ENCODE peak calls at places on chromosomes 12 and 14, in eight cellular contexts. J is tibial artery; R is cerebellar nuclear complex; H is fibroblast of lung; D is HT-29; K is left cardiac atrium; F is left ventricle myocardium superior; V is naive thymus-derived CD8-positive, alpha-beta T cell. A is an unnamed sample.

GRCh38 chr12:57717846-57718640 is 20.5 kb downstream of the AGAP2 start:
- DNase-seq in J (no peak), R (no peak), H (no peak), D (no peak), K (no peak), F (no peak), V (no peak), A (no peak)

GRCh38 chr12:45729233-45730115 is at the start of gene ARID2:
- DNase-seq in J (peak; percentile 63), R (no peak), H (peak; percentile 81), D (peak; percentile 64), K (peak; percentile 70), F (peak; percentile 76), V (peak; percentile 62), A (peak; percentile 92)

GRCh38 chr12:92502417-92503028 is 200.3 kb upstream of the PLEKHG7 start:
- DNase-seq in J (no peak), R (peak; percentile 32), H (peak; percentile 24), D (peak; percentile 44), K (no peak), F (no peak), V (no peak), A (no peak)

GRCh38 chr14:99245541-99246511 is 26.2 kb downstream of the BCL11B start:
- DNase-seq in J (no peak), R (no peak), H (no peak), D (no peak), K (no peak), F (no peak), V (no peak), A (no peak)

GRCh38 chr14:75806247-75806876 is 145.3 kb downstream of the TTLL5 start:
- DNase-seq in J (no peak), R (no peak), H (no peak), D (no peak), K (no peak), F (no peak), V (no peak), A (no peak)

GRCh38 chr14:55129428-55130193 is 559 bp downstream of the LGALS3 start:
- DNase-seq in J (peak; percentile 79), R (no peak), H (peak; percentile 59), D (peak; percentile 56), K (peak; percentile 78), F (peak; percentile 83), V (no peak), A (peak; percentile 93)

GRCh38 chr12:70040141-70040540 is 203.1 kb upstream of the CNOT2 start:
- DNase-seq in J (no peak), R (no peak), H (peak; percentile 54), D (no peak), K (no peak), F (no peak), V (no peak), A (no peak)

GRCh38 chr12:81530352-81530751 is 228.8 kb downstream of the PPFIA2 start:
- DNase-seq in J (no peak), R (no peak), H (no peak), D (no peak), K (no peak), F (no peak), V (no peak), A (no peak)

GRCh38 chr12:71744522-71745300 is 10.0 kb upstream of the RAB21 start:
- DNase-seq in J (no peak), R (no peak), H (no peak), D (no peak), K (no peak), F (no peak), V (no peak), A (no peak)

GRCh38 chr14:24013654-24014514 is 25.2 kb downstream of the DHRS4L2 start:
- DNase-seq in J (peak; percentile 27), R (no peak), H (peak; percentile 76), D (peak; percentile 86), K (no peak), F (no peak), V (peak; percentile 14), A (no peak)

GRCh38 chr12:116294464-116295002 is 17.0 kb upstream of the MED13L start:
- DNase-seq in J (no peak), R (no peak), H (no peak), D (no peak), K (no peak), F (no peak), V (no peak), A (no peak)

GRCh38 chr12:124861898-124862676 is 1.6 kb downstream of the SCARB1 start:
- DNase-seq in J (no peak), R (no peak), H (no peak), D (no peak), K (no peak), F (no peak), V (no peak), A (no peak)

GRCh38 chr12:5014269-5014668 is 29.4 kb upstream of the KCNA5 start:
- DNase-seq in J (no peak), R (no peak), H (peak; percentile 15), D (no peak), K (no peak), F (no peak), V (no peak), A (no peak)

GRCh38 chr12:125861299-125862281 is 796.4 kb downstream of the AACS start:
- DNase-seq in J (no peak), R (no peak), H (no peak), D (no peak), K (peak; percentile 62), F (peak; percentile 78), V (no peak), A (no peak)

GRCh38 chr12:104747956-104748355 is 210.1 kb downstream of the SLC41A2 start:
- DNase-seq in J (no peak), R (no peak), H (no peak), D (no peak), K (no peak), F (no peak), V (no peak), A (no peak)

GRCh38 chr14:91413547-91414474 is 3.8 kb downstream of the CCDC88C start:
- DNase-seq in J (no peak), R (no peak), H (no peak), D (peak; percentile 32), K (no peak), F (no peak), V (peak; percentile 52), A (no peak)

GRCh38 chr12:51417826-51418225 is 6.8 kb upstream of the SLC4A8 start:
- DNase-seq in J (no peak), R (no peak), H (no peak), D (no peak), K (no peak), F (no peak), V (no peak), A (no peak)

GRCh38 chr12:43858991-43859390 is 23.1 kb downstream of the TMEM117 start:
- DNase-seq in J (no peak), R (no peak), H (no peak), D (no peak), K (no peak), F (no peak), V (no peak), A (no peak)

GRCh38 chr12:116135209-116135930 is 142.1 kb downstream of the MED13L start:
- DNase-seq in J (no peak), R (no peak), H (peak; percentile 67), D (peak; percentile 52), K (no peak), F (no peak), V (no peak), A (no peak)

GRCh38 chr12:53324113-53324778 is 2.8 kb upstream of the AAAS start:
- DNase-seq in J (no peak), R (no peak), H (peak; percentile 10), D (no peak), K (no peak), F (peak; percentile 41), V (no peak), A (no peak)

GRCh38 chr14:104105071-104105821 is 19.7 kb downstream of the ASPG start:
- DNase-seq in J (no peak), R (no peak), H (no peak), D (no peak), K (peak; percentile 17), F (peak; percentile 20), V (no peak), A (peak; percentile 78)

GRCh38 chr14:95327558-95328374 is 8.1 kb upstream of the CLMN start:
- DNase-seq in J (no peak), R (no peak), H (no peak), D (no peak), K (no peak), F (no peak), V (no peak), A (no peak)

GRCh38 chr14:75711134-75711795 is 50.2 kb downstream of the TTLL5 start:
- DNase-seq in J (no peak), R (no peak), H (peak; percentile 75), D (peak; percentile 16), K (no peak), F (no peak), V (no peak), A (no peak)

GRCh38 chr12:96329545-96329944 is 70.7 kb downstream of the CDK17 start:
- DNase-seq in J (no peak), R (no peak), H (no peak), D (no peak), K (no peak), F (no peak), V (no peak), A (no peak)

GRCh38 chr12:6047249-6048227 is 76.9 kb downstream of the VWF start:
- DNase-seq in J (no peak), R (no peak), H (peak; percentile 80), D (no peak), K (no peak), F (no peak), V (no peak), A (no peak)

GRCh38 chr12:95997276-95997675 is 1.1 kb upstream of the HAL start:
- DNase-seq in J (no peak), R (no peak), H (no peak), D (no peak), K (no peak), F (no peak), V (no peak), A (no peak)

GRCh38 chr12:87812030-87812429 is 217.2 kb downstream of the C12orf50 start:
- DNase-seq in J (no peak), R (no peak), H (no peak), D (peak; percentile 70), K (no peak), F (no peak), V (no peak), A (peak; percentile 37)

GRCh38 chr14:59060841-59061240 is 127.6 kb upstream of the DAAM1 start:
- DNase-seq in J (no peak), R (no peak), H (no peak), D (no peak), K (no peak), F (no peak), V (no peak), A (no peak)

GRCh38 chr14:36256131-36256801 is 64.2 kb downstream of the MBIP start:
- DNase-seq in J (peak; percentile 65), R (no peak), H (peak; percentile 38), D (no peak), K (no peak), F (no peak), V (no peak), A (no peak)

GRCh38 chr14:52399886-52400599 is 85.9 kb downstream of the PTGER2 start:
- DNase-seq in J (no peak), R (no peak), H (peak; percentile 53), D (no peak), K (no peak), F (no peak), V (no peak), A (no peak)

GRCh38 chr14:68487805-68488590 is 304.9 kb downstream of the ZFP36L1 start:
- DNase-seq in J (no peak), R (no peak), H (no peak), D (no peak), K (no peak), F (no peak), V (no peak), A (no peak)

GRCh38 chr14:78164226-78164853 is 5.8 kb upstream of the NRXN3 start:
- DNase-seq in J (no peak), R (no peak), H (no peak), D (peak; percentile 34), K (no peak), F (no peak), V (no peak), A (no peak)

GRCh38 chr12:94495458-94496137 is 35.9 kb upstream of the CEP83 start:
- DNase-seq in J (no peak), R (no peak), H (no peak), D (no peak), K (no peak), F (no peak), V (no peak), A (no peak)